ENCODE peak calls at places on chromosomes 4 and X, in nine cellular contexts. R is A549, D is progenitor cell of endocrine pancreas, H is epithelial cell of esophagus, N is breast epithelium, C is BE2C, U is B cell, F is PC-9, P is HFF-Myc. V is an unnamed sample.

GRCh38 chr4:165301833-165302232 is 25.6 kb upstream of the MSMO1 start:
- DNase-seq in C (no peak), P (no peak), F (no peak), H (no peak), R (no peak), D (no peak), U (no peak), N (no peak), V (no peak)

GRCh38 chr4:72525938-72526337 is 43.1 kb downstream of the ADAMTS3 start:
- DNase-seq in C (peak), H (no peak), U (no peak), R (no peak), P (peak), N (no peak), D (no peak), F (no peak), V (no peak)

GRCh38 chrX:6228720-6229119 is at the start of gene NLGN4X:
- DNase-seq in N (no peak), C (no peak), D (no peak), P (no peak), F (no peak), U (no peak), R (no peak), H (no peak), V (no peak)

GRCh38 chr4:152709675-152710438 is 30.1 kb upstream of the TMEM154 start:
- DNase-seq in U (no peak), H (peak), C (no peak), P (no peak), N (no peak), R (no peak), D (no peak), F (peak), V (no peak)

GRCh38 chr4:71980976-71981375 is 50.8 kb upstream of the NPFFR2 start:
- DNase-seq in F (no peak), H (no peak), N (no peak), R (no peak), C (no peak), D (no peak), U (no peak), P (no peak), V (no peak)

GRCh38 chr4:173821851-173822250 is 291.8 kb upstream of the HAND2 start:
- DNase-seq in H (no peak), D (no peak), P (peak), U (no peak), F (no peak), C (no peak), R (no peak), N (no peak), V (no peak)

GRCh38 chrX:71637253-71637618 is 18.9 kb upstream of the CXCR3 start:
- DNase-seq in D (no peak), N (no peak), R (no peak), C (no peak), P (no peak), U (no peak), F (no peak), H (peak), V (no peak)

GRCh38 chr4:41638806-41639205 is 100.8 kb downstream of the LIMCH1 start:
- DNase-seq in R (no peak), C (no peak), F (no peak), N (no peak), H (no peak), P (no peak), U (no peak), D (no peak), V (no peak)

GRCh38 chr4:60962286-60962685 is 237.8 kb upstream of the ADGRL3 start:
- DNase-seq in U (no peak), F (no peak), R (no peak), D (no peak), C (no peak), H (peak), P (no peak), N (no peak), V (no peak)

GRCh38 chr4:185068837-185069236 is 50.5 kb downstream of the HELT start:
- DNase-seq in P (no peak), F (no peak), U (no peak), R (no peak), H (no peak), D (no peak), N (no peak), C (no peak), V (no peak)

GRCh38 chr4:26753642-26754041 is 107.0 kb upstream of the STIM2 start:
- DNase-seq in U (no peak), H (peak), F (no peak), D (no peak), N (no peak), C (no peak), P (no peak), R (no peak), V (no peak)

GRCh38 chr4:120842046-120842445 is 80.5 kb downstream of the PRDM5 start:
- DNase-seq in R (no peak), P (peak), N (no peak), F (no peak), C (no peak), D (no peak), U (no peak), H (no peak), V (no peak)

GRCh38 chr4:5200546-5200945 is 149.3 kb downstream of the STK32B start:
- DNase-seq in R (no peak), U (no peak), F (no peak), N (no peak), P (no peak), H (no peak), C (no peak), D (no peak), V (no peak)
- TF ChIP-seq CTCF in R (no peak), U (no peak), F (no peak), N (no peak), P (no peak), H (no peak), C (no peak), D (no peak), V (no peak)

DNA sequence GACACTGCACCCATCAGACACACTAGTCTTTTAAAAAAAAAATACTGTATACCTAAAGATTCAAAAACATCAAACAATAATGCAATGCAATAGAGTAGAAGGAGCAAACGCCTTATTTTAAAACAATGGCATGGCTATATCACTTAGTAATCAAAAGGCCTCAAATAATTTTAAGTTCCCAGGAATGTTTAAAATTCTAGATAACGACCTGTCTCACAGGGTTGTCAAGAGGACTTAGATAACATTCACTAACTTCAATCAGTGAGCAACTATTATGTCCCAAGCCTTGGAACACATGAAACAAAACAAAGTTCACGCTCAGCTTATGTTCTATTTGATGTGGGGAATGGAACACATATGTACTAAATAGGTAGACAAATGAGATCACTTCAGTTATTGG is 106.5 kb downstream of the FRYL start:
- DNase-seq in D (no peak), F (no peak), H (no peak), P (no peak), R (no peak), C (no peak), N (no peak), U (no peak), V (no peak)
- TF ChIP-seq CTCF in D (no peak), F (no peak), H (no peak), P (no peak), R (no peak), C (no peak), N (no peak), U (no peak), V (no peak)

GRCh38 chr4:169005453-169006099 is 4.5 kb downstream of the CBR4 start:
- DNase-seq in R (no peak), N (no peak), P (no peak), H (no peak), U (no peak), D (no peak), C (no peak), F (no peak), V (no peak)
- TF ChIP-seq CTCF in R (peak), N (peak), P (peak), H (peak), U (peak), D (peak), C (peak), F (peak), V (peak)

DNA sequence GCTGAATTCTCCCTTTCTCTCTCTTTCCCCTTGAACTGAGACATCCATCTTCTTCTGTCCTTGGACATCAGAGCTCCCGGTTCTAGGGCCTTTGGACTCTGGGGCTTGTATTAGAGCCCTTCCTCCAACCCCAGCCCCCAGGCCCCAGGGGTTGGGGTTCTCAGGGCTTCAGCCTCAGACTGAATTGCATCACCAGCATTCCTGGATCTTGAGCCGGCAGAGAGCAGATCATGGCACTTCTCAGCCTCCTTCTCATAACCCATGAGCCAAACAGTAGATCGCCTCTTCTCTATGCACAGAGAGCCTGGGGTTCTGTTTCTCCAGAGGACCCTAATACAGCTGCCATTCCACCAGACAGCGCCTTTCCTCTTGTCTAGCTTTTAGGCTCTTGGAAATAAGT is 25.4 kb upstream of the CLDN24 start:
- DNase-seq in H (no peak), R (no peak), F (no peak), D (no peak), U (no peak), P (no peak), N (no peak), C (no peak), V (no peak)
- TF ChIP-seq CTCF in H (no peak), R (no peak), F (no peak), D (no peak), U (no peak), P (no peak), N (no peak), C (no peak), V (no peak)

DNA sequence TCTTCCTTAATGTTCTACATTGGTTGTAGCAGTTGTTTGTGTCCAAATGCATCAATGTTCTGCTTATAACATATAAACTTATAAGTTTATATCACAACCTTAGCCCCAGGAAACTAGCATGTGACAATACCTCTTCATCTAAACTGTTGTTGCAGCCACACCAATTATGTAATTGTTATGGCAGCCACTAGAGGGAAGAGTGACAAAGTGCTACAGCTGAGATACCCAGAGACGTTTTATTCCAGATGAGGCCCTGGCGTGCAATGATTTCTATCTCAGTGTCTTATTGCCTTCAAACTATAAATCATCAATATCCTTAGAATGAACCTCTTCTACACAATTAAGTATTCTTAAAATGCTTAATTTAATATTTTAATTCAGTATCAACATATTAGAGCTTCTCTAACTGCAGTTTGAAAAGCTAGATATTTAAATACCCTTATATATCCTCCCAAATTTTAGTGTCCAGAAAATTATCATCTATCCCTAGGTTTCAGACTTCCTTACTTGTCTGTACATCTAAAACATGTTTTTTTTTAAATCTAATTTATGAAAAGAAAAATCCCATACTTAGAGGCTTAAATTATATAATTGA is 171.6 kb downstream of the PCDH10 start:
- DNase-seq in P (no peak), N (no peak), F (peak), H (peak), R (peak), D (no peak), U (peak), C (peak), V (no peak)
- TF ChIP-seq CTCF in P (peak), N (peak), F (peak), H (peak), R (peak), D (peak), U (peak), C (peak), V (no peak)

GRCh38 chr4:64464581-64464980 is 55.3 kb upstream of the TECRL start:
- DNase-seq in U (no peak), D (no peak), F (no peak), N (no peak), R (no peak), H (no peak), C (no peak), P (no peak), V (no peak)
- TF ChIP-seq CTCF in U (no peak), D (no peak), F (no peak), N (no peak), R (no peak), H (no peak), C (no peak), P (no peak), V (no peak)

DNA sequence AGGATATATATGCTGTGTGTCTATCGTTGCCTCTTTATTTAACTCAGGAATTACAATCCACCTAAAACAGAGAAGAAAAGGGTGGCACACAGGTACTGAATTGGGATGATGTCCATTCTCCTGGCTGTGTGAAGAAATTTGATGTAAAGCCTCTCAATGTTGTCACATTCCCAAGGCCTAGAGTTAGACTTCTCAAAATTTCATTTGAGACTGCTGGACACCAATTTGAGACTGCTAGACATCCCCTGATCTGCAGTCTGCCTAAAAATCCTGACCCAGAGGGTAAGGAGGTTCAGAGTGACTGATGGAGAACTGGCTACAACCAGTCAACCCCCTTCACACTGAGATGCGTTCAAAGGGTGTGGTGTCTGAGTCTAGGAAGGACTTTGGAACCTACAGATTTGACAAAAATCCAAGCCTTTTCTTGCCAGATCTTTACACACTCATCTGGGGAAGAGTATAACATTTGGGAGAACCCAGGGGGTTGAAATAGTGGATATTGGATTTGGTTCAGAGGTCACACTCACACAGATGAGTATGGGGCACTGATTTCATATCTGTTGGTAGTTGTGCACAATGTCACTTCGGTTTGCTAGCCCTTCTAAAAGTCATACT is 4.9 kb upstream of the PRDM8 start:
- DNase-seq in F (no peak), H (no peak), U (no peak), P (no peak), N (no peak), D (no peak), C (no peak), R (no peak), V (no peak)
- TF ChIP-seq CTCF in F (no peak), H (no peak), U (no peak), P (no peak), N (no peak), D (no peak), C (no peak), R (no peak), V (no peak)

V was measured in CD8-positive, alpha-beta T cell.